ENCODE peak calls at places on chromosomes 12 and 14, in six cellular contexts. U is cardiac septum; F is NCI-H1092 treated with DMSO at 0.1 percent for 48 hours; C is activated CD4-positive, alpha-beta T cell treated with anti-CD3 and anti-CD28 coated beads, Interleukin-2, amount 50 U/mL, for 24 hours; Z is AG09319; V is Ammon's horn. T is an unnamed sample.

GRCh38 chr14:99809376-99809775 is 16.2 kb downstream of the EML1 start:
- DNase-seq in U (no peak), F (no peak), C (no peak), Z (peak; percentile 75), V (peak; percentile 50), T (no peak)

GRCh38 chr12:109721276-109721675 is 7.7 kb downstream of the FAM222A start:
- DNase-seq in U (no peak), F (no peak), C (no peak), Z (no peak), V (peak; percentile 57), T (peak; percentile 89)

GRCh38 chr14:68779761-68780323 is 13.0 kb downstream of the ZFP36L1 start:
- DNase-seq in U (peak; percentile 58), F (no peak), C (no peak), Z (no peak), V (no peak), T (peak; percentile 36)

GRCh38 chr14:77559381-77559780 is 57.1 kb downstream of the SPTLC2 start:
- DNase-seq in U (no peak), F (no peak), C (no peak), Z (no peak), V (no peak), T (no peak)

GRCh38 chr12:1864456-1864855 is 44.1 kb downstream of the LRTM2 start:
- DNase-seq in U (no peak), F (no peak), C (no peak), Z (no peak), V (no peak), T (peak; percentile 37)

GRCh38 chr12:27460471-27460978 is 14.0 kb downstream of the SMCO2 start:
- DNase-seq in U (no peak), F (no peak), C (no peak), Z (no peak), V (no peak), T (no peak)

GRCh38 chr12:132495629-132496207 is 5.8 kb downstream of the FBRSL1 start:
- DNase-seq in U (no peak), F (no peak), C (no peak), Z (no peak), V (no peak), T (no peak)

GRCh38 chr12:81389550-81390099 is 311.7 kb downstream of the ACSS3 start:
- DNase-seq in U (no peak), F (no peak), C (no peak), Z (no peak), V (no peak), T (no peak)

GRCh38 chr12:92146497-92146828 is 817 bp upstream of the BTG1 start:
- DNase-seq in U (no peak), F (no peak), C (no peak), Z (no peak), V (no peak), T (no peak)

GRCh38 chr14:56271988-56272387 is 153.8 kb downstream of the PELI2 start:
- DNase-seq in U (no peak), F (no peak), C (no peak), Z (no peak), V (no peak), T (no peak)

GRCh38 chr12:52075409-52075724 is 4.1 kb upstream of the SMIM41 start:
- DNase-seq in U (no peak), F (no peak), C (no peak), Z (no peak), V (no peak), T (no peak)

GRCh38 chr12:103556890-103557667 is 30.0 kb upstream of the STAB2 start:
- DNase-seq in U (no peak), F (no peak), C (no peak), Z (no peak), V (no peak), T (no peak)

GRCh38 chr12:6310771-6311610 is 509 bp downstream of the PLEKHG6 start:
- DNase-seq in U (no peak), F (no peak), C (no peak), Z (no peak), V (no peak), T (no peak)

GRCh38 chr12:13371797-13372196 is 175.3 kb downstream of the EMP1 start:
- DNase-seq in U (no peak), F (no peak), C (no peak), Z (no peak), V (no peak), T (no peak)

GRCh38 chr14:85934123-85934885 is 404.4 kb downstream of the FLRT2 start:
- DNase-seq in U (no peak), F (no peak), C (peak; percentile 24), Z (no peak), V (peak; percentile 28), T (peak; percentile 55)

GRCh38 chr12:115337693-115338543 is 653.9 kb upstream of the TBX3 start:
- DNase-seq in U (no peak), F (no peak), C (no peak), Z (peak; percentile 49), V (no peak), T (no peak)

GRCh38 chr12:124403273-124403672 is 108.4 kb downstream of the RFLNA start:
- DNase-seq in U (no peak), F (no peak), C (no peak), Z (no peak), V (no peak), T (no peak)

GRCh38 chr14:101049511-101049910 is 146.0 kb upstream of the RTL1 start:
- DNase-seq in U (no peak), F (no peak), C (no peak), Z (no peak), V (no peak), T (no peak)

GRCh38 chr12:111417290-111417689 is 11.6 kb downstream of the SH2B3 start:
- DNase-seq in U (no peak), F (no peak), C (no peak), Z (no peak), V (no peak), T (no peak)

GRCh38 chr14:74637184-74637562 is 25.1 kb upstream of the LTBP2 start:
- DNase-seq in U (no peak), F (no peak), C (no peak), Z (no peak), V (no peak), T (no peak)

GRCh38 chr14:101192661-101193000 is 289.1 kb upstream of the RTL1 start:
- DNase-seq in U (peak; percentile 69), F (no peak), C (no peak), Z (no peak), V (no peak), T (peak; percentile 16)

GRCh38 chr12:114409796-114410520 is 4.0 kb upstream of the TBX5 start:
- DNase-seq in U (no peak), F (no peak), C (no peak), Z (no peak), V (no peak), T (no peak)

GRCh38 chr14:31961881-31962280 is 115.2 kb upstream of the ARHGAP5 start:
- DNase-seq in U (no peak), F (no peak), C (no peak), Z (no peak), V (no peak), T (no peak)

GRCh38 chr12:57832966-57833365 is 13.6 kb downstream of the CTDSP2 start:
- DNase-seq in U (no peak), F (no peak), C (no peak), Z (no peak), V (no peak), T (no peak)

GRCh38 chr12:47343684-47344567 is 264.2 kb upstream of the AMIGO2 start:
- DNase-seq in U (no peak), F (no peak), C (no peak), Z (no peak), V (no peak), T (no peak)

GRCh38 chr12:109309441-109310246 is 560 bp upstream of the FOXN4 start:
- DNase-seq in U (no peak), F (peak; percentile 40), C (no peak), Z (no peak), V (no peak), T (no peak)

GRCh38 chr14:103897075-103897947 is 30.9 kb upstream of the TDRD9 start:
- DNase-seq in U (no peak), F (peak; percentile 45), C (no peak), Z (no peak), V (no peak), T (peak; percentile 97)

GRCh38 chr12:59036973-59037807 is 116.9 kb upstream of the LRIG3 start:
- DNase-seq in U (no peak), F (no peak), C (no peak), Z (no peak), V (peak; percentile 37), T (no peak)

GRCh38 chr12:87813476-87814234 is 215.5 kb downstream of the C12orf50 start:
- DNase-seq in U (no peak), F (no peak), C (no peak), Z (peak; percentile 23), V (no peak), T (no peak)

GRCh38 chr12:5433840-5434646 is 2.1 kb downstream of the NTF3 start:
- DNase-seq in U (no peak), F (no peak), C (no peak), Z (no peak), V (no peak), T (no peak)

GRCh38 chr14:23123419-23123818 is 4.4 kb upstream of the CEBPE start:
- DNase-seq in U (no peak), F (no peak), C (no peak), Z (no peak), V (no peak), T (no peak)